ENCODE peak calls at places on chromosomes 12 and 14, in seven cellular contexts. C is astrocyte of the cerebellum, L is A549, I is mucosa of descending colon, T is GM12865, A is hepatocyte, K is cardiac fibroblast. H is an unnamed sample.

GRCh38 chr14:36402867-36403266 is 82.4 kb upstream of the MBIP start:
- DNase-seq in A (no peak), T (no peak), I (no peak), K (no peak), C (no peak), L (no peak), H (no peak)

GRCh38 chr12:52605542-52605941 is 4.3 kb upstream of the KRT72 start:
- DNase-seq in L (no peak), K (no peak), C (no peak), A (no peak), T (no peak), I (no peak), H (no peak)

GRCh38 chr12:119151445-119151844 is 27.3 kb upstream of the HSPB8 start:
- DNase-seq in K (peak), I (no peak), T (no peak), C (no peak), L (no peak), A (no peak), H (no peak)

GRCh38 chr14:62168564-62169155 is 406.4 kb downstream of the SNAPC1 start:
- DNase-seq in T (no peak), I (no peak), C (no peak), A (no peak), L (no peak), K (peak), H (no peak)

GRCh38 chr12:32025906-32026305 is 66.7 kb downstream of the RESF1 start:
- DNase-seq in I (no peak), A (no peak), T (peak), C (no peak), L (no peak), K (no peak), H (no peak)

GRCh38 chr12:127899981-127900380 is 367.0 kb upstream of the TMEM132C start:
- DNase-seq in L (no peak), T (no peak), A (no peak), C (no peak), K (no peak), I (no peak), H (no peak)

GRCh38 chr12:64826234-64826633 is 1.8 kb downstream of the TBC1D30 start:
- DNase-seq in L (no peak), I (peak), K (peak), T (peak), C (peak), A (peak), H (no peak)

GRCh38 chr12:109815225-109815624 is 18.0 kb downstream of the TRPV4 start:
- DNase-seq in I (no peak), T (no peak), C (no peak), A (no peak), L (no peak), K (no peak), H (no peak)

GRCh38 chr14:100389497-100390104 is 66.5 kb downstream of the SLC25A47 start:
- DNase-seq in C (no peak), I (no peak), K (no peak), L (no peak), T (no peak), A (no peak), H (no peak)

GRCh38 chr12:123106640-123107359 is 44.1 kb downstream of the PITPNM2 start:
- DNase-seq in A (no peak), T (peak), I (peak), C (no peak), K (peak), L (peak), H (no peak)

GRCh38 chr12:54370218-54370730 is 6.0 kb upstream of the GPR84 start:
- DNase-seq in K (peak), L (peak), A (peak), C (peak), I (peak), T (peak), H (peak)

GRCh38 chr12:43882578-43883178 is 46.8 kb downstream of the TMEM117 start:
- DNase-seq in L (peak), A (peak), K (peak), C (peak), I (no peak), T (peak), H (no peak)

GRCh38 chr14:50790568-50790967 is 40.4 kb downstream of the NIN start:
- DNase-seq in L (no peak), K (no peak), I (no peak), C (no peak), A (no peak), T (peak), H (no peak)

GRCh38 chr14:99249389-99249788 is 22.6 kb downstream of the BCL11B start:
- DNase-seq in K (no peak), L (no peak), I (no peak), A (no peak), T (no peak), C (no peak), H (no peak)

GRCh38 chr12:2693204-2693860 is 101.4 kb upstream of the FKBP4 start:
- DNase-seq in L (no peak), K (no peak), I (no peak), T (no peak), C (no peak), A (no peak), H (no peak)

GRCh38 chr12:93938921-93939320 is 209.5 kb upstream of the PLXNC1 start:
- DNase-seq in I (no peak), C (no peak), L (no peak), T (no peak), K (no peak), A (no peak), H (no peak)

GRCh38 chr12:54526800-54527630 is 22.4 kb upstream of the PDE1B start:
- DNase-seq in A (peak), K (peak), I (no peak), C (no peak), T (peak), L (peak), H (no peak)

GRCh38 chr12:96419576-96420254 is 19.5 kb upstream of the CDK17 start:
- DNase-seq in C (no peak), T (peak), I (no peak), L (no peak), K (no peak), A (no peak), H (no peak)

GRCh38 chr14:103528512-103529382 is at the start of gene TRMT61A:
- DNase-seq in C (peak), I (peak), K (peak), T (peak), A (peak), L (peak), H (no peak)

GRCh38 chr12:132475304-132476037 is 14.5 kb upstream of the FBRSL1 start:
- DNase-seq in I (peak), C (no peak), K (no peak), L (peak), A (no peak), T (peak), H (no peak)

GRCh38 chr12:127822743-127823433 is 444.1 kb upstream of the TMEM132C start:
- DNase-seq in I (no peak), A (peak), L (no peak), C (peak), T (no peak), K (no peak), H (no peak)

GRCh38 chr12:29546000-29546399 is 48.5 kb upstream of the OVCH1 start:
- DNase-seq in K (no peak), A (no peak), T (no peak), I (no peak), L (no peak), C (no peak), H (no peak)

GRCh38 chr12:113096675-113097461 is 38.7 kb downstream of the RASAL1 start:
- DNase-seq in C (no peak), A (no peak), L (no peak), I (no peak), K (no peak), T (no peak), H (no peak)

GRCh38 chr12:117684471-117684870 is 284.3 kb downstream of the KSR2 start:
- DNase-seq in K (no peak), L (no peak), A (no peak), T (no peak), C (no peak), I (no peak), H (no peak)

GRCh38 chr12:100450726-100451125 is 22.9 kb upstream of the NR1H4 start:
- DNase-seq in I (no peak), L (no peak), A (no peak), C (no peak), K (no peak), T (no peak), H (no peak)

GRCh38 chr12:5220835-5221234 is 177.2 kb downstream of the KCNA5 start:
- DNase-seq in A (no peak), C (no peak), K (no peak), I (no peak), T (no peak), L (no peak), H (no peak)

GRCh38 chr14:20460458-20461229 is 590 bp downstream of the PIP4P1 start:
- DNase-seq in A (peak), T (peak), C (no peak), I (peak), K (no peak), L (no peak), H (no peak)

GRCh38 chr14:20456971-20457370 is 1.9 kb downstream of the APEX1 start:
- DNase-seq in L (no peak), T (no peak), K (no peak), I (no peak), C (no peak), A (no peak), H (no peak)

GRCh38 chr14:20461230-20462141 is at the start of gene PIP4P1:
- DNase-seq in K (peak), L (peak), T (peak), C (peak), I (peak), A (peak), H (peak)

GRCh38 chr14:20455355-20456300 is 602 bp downstream of the APEX1 start:
- DNase-seq in I (peak), A (peak), C (peak), L (no peak), T (peak), K (peak), H (peak)

DNA sequence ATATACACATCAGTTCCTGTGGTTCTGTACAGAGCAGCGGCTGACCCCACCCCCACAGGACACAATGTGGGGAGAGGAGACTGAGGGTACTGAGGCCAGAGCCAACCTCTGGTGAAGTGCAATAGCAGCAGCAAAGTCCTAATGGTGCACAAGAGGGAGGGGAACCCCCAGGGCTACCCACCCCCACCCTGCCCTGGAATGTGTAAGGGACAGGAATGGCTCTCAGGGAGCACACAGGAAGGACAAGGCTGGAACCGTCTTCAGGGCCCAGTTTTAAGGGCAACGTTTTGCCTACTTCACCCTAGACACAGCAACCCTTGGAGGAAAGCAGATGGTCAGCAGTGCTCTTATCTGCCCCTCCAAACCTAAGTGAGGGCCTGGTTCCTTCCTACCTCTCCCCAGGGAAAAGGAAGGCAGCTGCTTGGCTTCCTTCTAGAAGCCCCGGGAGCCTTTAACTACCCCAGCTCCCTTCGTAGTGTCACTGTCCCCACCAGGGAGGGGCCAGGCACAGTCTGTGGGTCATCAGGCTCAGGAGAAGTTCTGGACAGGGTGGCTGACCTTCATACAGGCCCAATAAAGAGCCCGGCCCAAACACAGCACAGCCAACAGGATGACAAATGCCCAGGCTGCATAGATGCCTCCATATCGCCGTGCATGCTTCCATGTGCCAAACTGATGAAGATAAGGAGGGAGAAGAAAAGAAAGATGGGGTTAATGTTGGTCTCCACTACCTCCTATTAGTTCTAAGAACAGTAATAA is 3.0 kb downstream of the PIP4P1 start:
- DNase-seq in L (no peak), K (no peak), T (no peak), A (no peak), I (no peak), C (no peak), H (no peak)
- H3K4me3 ChIP-seq in L (no peak), K (no peak), T (no peak), A (no peak), I (no peak), C (no peak), H (no peak)

GRCh38 chr14:54331516-54331915 is 65.3 kb upstream of the CDKN3 start:
- DNase-seq in K (no peak), I (no peak), T (no peak), L (no peak), A (no peak), C (no peak), H (no peak)

GRCh38 chr14:54332490-54332889 is 64.3 kb upstream of the CDKN3 start:
- DNase-seq in C (no peak), T (no peak), I (no peak), A (no peak), K (no peak), L (no peak), H (no peak)

GRCh38 chr14:54325766-54326165 is 71.0 kb upstream of the CDKN3 start:
- DNase-seq in A (no peak), L (no peak), K (no peak), T (no peak), I (no peak), C (no peak), H (no peak)

GRCh38 chr14:54330876-54331275 is 65.9 kb upstream of the CDKN3 start:
- DNase-seq in L (no peak), I (no peak), T (no peak), K (no peak), C (no peak), A (no peak), H (no peak)

GRCh38 chr14:54329082-54329695 is 67.6 kb upstream of the CDKN3 start:
- DNase-seq in A (peak), T (peak), K (peak), C (peak), I (no peak), L (peak), H (peak)
- TF ChIP-seq CTCF in A (peak), T (peak), K (peak), C (peak), I (peak), L (peak), H (peak)

GRCh38 chr12:39138268-39138667 is 232.9 kb upstream of the CPNE8 start:
- DNase-seq in T (no peak), C (no peak), I (no peak), K (no peak), A (no peak), L (no peak), H (no peak)
- H3K4me3 ChIP-seq in T (no peak), C (no peak), I (no peak), K (no peak), A (no peak), L (no peak), H (no peak)

GRCh38 chr12:111197545-111197944 is 171.3 kb downstream of the PHETA1 start:
- DNase-seq in C (no peak), L (no peak), A (no peak), I (no peak), T (no peak), K (no peak), H (no peak)
- TF ChIP-seq CTCF in C (no peak), L (no peak), A (no peak), I (no peak), T (no peak), K (no peak), H (no peak)

GRCh38 chr12:25321772-25322171 is 71.0 kb upstream of the KRAS start:
- DNase-seq in A (no peak), T (no peak), L (no peak), K (no peak), C (no peak), I (no peak), H (no peak)

GRCh38 chr12:25324861-25325260 is 74.1 kb upstream of the KRAS start:
- DNase-seq in L (no peak), C (no peak), I (no peak), T (peak), K (no peak), A (no peak), H (no peak)

GRCh38 chr12:25323774-25324086 is 73.0 kb upstream of the KRAS start:
- DNase-seq in I (no peak), K (no peak), T (peak), L (no peak), C (no peak), A (no peak), H (no peak)

GRCh38 chr12:25322351-25322750 is 71.6 kb upstream of the KRAS start:
- DNase-seq in L (no peak), A (no peak), I (no peak), C (no peak), K (no peak), T (no peak), H (no peak)

GRCh38 chr12:25322918-25323773 is 72.4 kb upstream of the KRAS start:
- DNase-seq in L (no peak), A (no peak), K (peak), I (no peak), T (no peak), C (peak), H (no peak)
- H3K4me3 ChIP-seq in L (no peak), A (no peak), K (no peak), I (no peak), T (no peak), C (no peak), H (no peak)

DNA sequence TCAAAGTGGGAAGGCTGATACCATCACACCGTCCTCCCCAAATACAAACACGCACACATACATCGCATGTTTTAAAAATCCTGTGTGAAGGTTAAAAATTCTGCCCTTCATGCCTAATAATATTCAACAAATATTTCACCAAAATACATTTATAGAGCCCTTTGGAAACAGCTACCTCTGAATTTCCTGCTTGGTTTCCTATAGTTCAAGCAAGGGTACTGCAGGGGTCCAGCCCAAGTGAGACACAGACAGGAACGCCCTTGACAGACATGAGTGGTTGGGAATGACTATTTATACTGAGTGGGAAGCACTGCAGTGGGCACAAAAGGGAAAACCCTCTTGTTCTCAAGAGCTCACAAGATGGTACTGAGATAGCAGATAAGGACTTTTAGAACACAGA is 51.0 kb downstream of the ST8SIA1 start:
- DNase-seq in I (no peak), K (no peak), L (no peak), A (no peak), C (no peak), T (no peak), H (no peak)
- TF ChIP-seq CTCF in I (no peak), K (peak), L (no peak), A (no peak), C (no peak), T (no peak), H (no peak)